ENCODE peak calls at places on chromosomes 6 and 20, in six cellular contexts. One of them, this sample, is unnamed.
A peak's percentile ranks its signal among the peaks of the same experiment; 100 is the strongest.

GRCh38 chr20:1835126-1835525 is 60.1 kb upstream of the SIRPA start:
- DNase-seq in K562: no peak
- DNase-seq in HepG2: no peak
- DNase-seq in A549: no peak
- DNase-seq in endothelial cell of umbilical vein: no peak
- DNase-seq in GM12878: no peak
- DNase-seq in this sample: no peak

GRCh38 chr20:25325073-25325472 is 65.6 kb downstream of the ABHD12 start:
- DNase-seq in HepG2: no peak
- DNase-seq in K562: no peak
- DNase-seq in endothelial cell of umbilical vein: no peak
- DNase-seq in A549: no peak
- DNase-seq in GM12878: no peak
- DNase-seq in this sample: no peak

GRCh38 chr6:13668291-13668928 is 43.2 kb downstream of the RANBP9 start:
- DNase-seq in endothelial cell of umbilical vein: no peak
- DNase-seq in A549: no peak
- DNase-seq in HepG2: no peak
- DNase-seq in GM12878: peak; percentile 49
- DNase-seq in K562: peak; percentile 40
- DNase-seq in this sample: peak; percentile 30

GRCh38 chr20:41423026-41423425 is 56.4 kb upstream of the EMILIN3 start:
- DNase-seq in K562: no peak
- DNase-seq in A549: no peak
- DNase-seq in endothelial cell of umbilical vein: no peak
- DNase-seq in HepG2: no peak
- DNase-seq in GM12878: no peak
- DNase-seq in this sample: no peak

GRCh38 chr6:27650620-27651370 is 177.9 kb upstream of the ZNF184 start:
- DNase-seq in GM12878: no peak
- DNase-seq in A549: no peak
- DNase-seq in endothelial cell of umbilical vein: peak; percentile 22
- DNase-seq in K562: peak; percentile 76
- DNase-seq in HepG2: peak; percentile 81
- DNase-seq in this sample: peak; percentile 73

GRCh38 chr6:34317882-34318491 is 69.2 kb upstream of the SMIM29 start:
- DNase-seq in A549: no peak
- DNase-seq in K562: no peak
- DNase-seq in GM12878: no peak
- DNase-seq in HepG2: no peak
- DNase-seq in endothelial cell of umbilical vein: no peak
- DNase-seq in this sample: no peak

GRCh38 chr6:113762611-113763010 is 94.5 kb upstream of the MARCKS start:
- DNase-seq in endothelial cell of umbilical vein: no peak
- DNase-seq in GM12878: no peak
- DNase-seq in HepG2: no peak
- DNase-seq in A549: no peak
- DNase-seq in K562: no peak
- DNase-seq in this sample: no peak

GRCh38 chr6:161549977-161550655 is 276.3 kb upstream of the AGPAT4 start:
- DNase-seq in HepG2: peak; percentile 30
- DNase-seq in GM12878: no peak
- DNase-seq in endothelial cell of umbilical vein: no peak
- DNase-seq in A549: peak; percentile 36
- DNase-seq in K562: peak; percentile 15
- DNase-seq in this sample: peak; percentile 19

GRCh38 chr20:23235173-23236027 is 115.2 kb upstream of the NXT1 start:
- DNase-seq in HepG2: peak; percentile 50
- DNase-seq in GM12878: no peak
- DNase-seq in K562: peak; percentile 61
- DNase-seq in A549: peak; percentile 47
- DNase-seq in endothelial cell of umbilical vein: peak; percentile 72
- DNase-seq in this sample: peak; percentile 86

GRCh38 chr20:4220756-4221155 is 205.4 kb upstream of the RNF24 start:
- DNase-seq in A549: no peak
- DNase-seq in endothelial cell of umbilical vein: no peak
- DNase-seq in K562: no peak
- DNase-seq in GM12878: no peak
- DNase-seq in HepG2: no peak
- DNase-seq in this sample: no peak

GRCh38 chr20:47950103-47950502 is 164.8 kb upstream of the SULF2 start:
- DNase-seq in endothelial cell of umbilical vein: peak; percentile 77
- DNase-seq in K562: no peak
- DNase-seq in HepG2: no peak
- DNase-seq in GM12878: no peak
- DNase-seq in A549: no peak
- DNase-seq in this sample: no peak

GRCh38 chr6:169190144-169190584 is 63.5 kb downstream of the THBS2 start:
- DNase-seq in HepG2: no peak
- DNase-seq in K562: no peak
- DNase-seq in A549: no peak
- DNase-seq in endothelial cell of umbilical vein: no peak
- DNase-seq in GM12878: no peak
- DNase-seq in this sample: no peak

GRCh38 chr20:42352096-42352495 is 733.9 kb upstream of the CHD6 start:
- DNase-seq in endothelial cell of umbilical vein: no peak
- DNase-seq in HepG2: no peak
- DNase-seq in K562: no peak
- DNase-seq in A549: no peak
- DNase-seq in GM12878: no peak
- DNase-seq in this sample: no peak

GRCh38 chr6:15504040-15504491 is 158.8 kb downstream of the DTNBP1 start:
- DNase-seq in GM12878: no peak
- DNase-seq in HepG2: no peak
- DNase-seq in A549: no peak
- DNase-seq in endothelial cell of umbilical vein: no peak
- DNase-seq in K562: no peak
- DNase-seq in this sample: no peak

GRCh38 chr6:49336514-49337131 is 126.4 kb downstream of the MMUT start:
- DNase-seq in GM12878: no peak
- DNase-seq in K562: no peak
- DNase-seq in endothelial cell of umbilical vein: peak; percentile 92
- DNase-seq in A549: no peak
- DNase-seq in HepG2: no peak
- DNase-seq in this sample: peak; percentile 73

GRCh38 chr6:45930419-45931059 is 85.1 kb downstream of the CLIC5 start:
- DNase-seq in HepG2: peak; percentile 47
- DNase-seq in GM12878: no peak
- DNase-seq in A549: peak; percentile 62
- DNase-seq in endothelial cell of umbilical vein: peak; percentile 67
- DNase-seq in K562: peak; percentile 80
- DNase-seq in this sample: peak; percentile 63

GRCh38 chr6:149566372-149567193 is at the start of gene GINM1:
- DNase-seq in K562: peak; percentile 52
- DNase-seq in endothelial cell of umbilical vein: peak; percentile 68
- DNase-seq in A549: peak; percentile 43
- DNase-seq in GM12878: no peak
- DNase-seq in HepG2: peak; percentile 44
- DNase-seq in this sample: peak; percentile 74

GRCh38 chr20:41018153-41018552 is 10.5 kb upstream of the TOP1 start:
- DNase-seq in HepG2: no peak
- DNase-seq in GM12878: no peak
- DNase-seq in K562: no peak
- DNase-seq in endothelial cell of umbilical vein: no peak
- DNase-seq in A549: no peak
- DNase-seq in this sample: no peak

GRCh38 chr6:138795809-138796469 is at the start of gene ECT2L:
- DNase-seq in A549: no peak
- DNase-seq in K562: no peak
- DNase-seq in HepG2: no peak
- DNase-seq in endothelial cell of umbilical vein: peak; percentile 35
- DNase-seq in GM12878: no peak
- DNase-seq in this sample: no peak

GRCh38 chr6:158160932-158161539 is 7.0 kb downstream of the SERAC1 start:
- DNase-seq in endothelial cell of umbilical vein: no peak
- DNase-seq in A549: no peak
- DNase-seq in HepG2: no peak
- DNase-seq in GM12878: no peak
- DNase-seq in K562: no peak
- DNase-seq in this sample: no peak

GRCh38 chr20:31972481-31973386 is 4.8 kb downstream of the XKR7 start:
- DNase-seq in endothelial cell of umbilical vein: no peak
- DNase-seq in K562: no peak
- DNase-seq in A549: no peak
- DNase-seq in HepG2: no peak
- DNase-seq in GM12878: no peak
- DNase-seq in this sample: no peak

GRCh38 chr6:132742495-132742894 is 15.2 kb downstream of the VNN2 start:
- DNase-seq in GM12878: no peak
- DNase-seq in A549: no peak
- DNase-seq in endothelial cell of umbilical vein: no peak
- DNase-seq in HepG2: no peak
- DNase-seq in K562: no peak
- DNase-seq in this sample: peak; percentile 39

GRCh38 chr20:35342154-35342769 is 50.0 kb upstream of the FAM83C start:
- DNase-seq in HepG2: no peak
- DNase-seq in A549: no peak
- DNase-seq in endothelial cell of umbilical vein: peak; percentile 30
- DNase-seq in GM12878: no peak
- DNase-seq in K562: no peak
- DNase-seq in this sample: peak; percentile 19

GRCh38 chr6:89132087-89132486 is 13.8 kb upstream of the PM20D2 start:
- DNase-seq in A549: no peak
- DNase-seq in endothelial cell of umbilical vein: no peak
- DNase-seq in HepG2: no peak
- DNase-seq in GM12878: no peak
- DNase-seq in K562: no peak
- DNase-seq in this sample: no peak

GRCh38 chr6:160510199-160510598 is 153.9 kb downstream of the LPA start:
- DNase-seq in endothelial cell of umbilical vein: no peak
- DNase-seq in K562: peak; percentile 40
- DNase-seq in GM12878: no peak
- DNase-seq in HepG2: no peak
- DNase-seq in A549: no peak
- DNase-seq in this sample: no peak
- TF ChIP-seq POLR2A in endothelial cell of umbilical vein: no peak
- TF ChIP-seq POLR2A in K562: no peak
- TF ChIP-seq POLR2A in GM12878: no peak
- TF ChIP-seq POLR2A in HepG2: no peak
- TF ChIP-seq POLR2A in A549: no peak
- TF ChIP-seq POLR2A in this sample: no peak

GRCh38 chr6:2865270-2866182 is 23.9 kb upstream of the SERPINB1 start:
- DNase-seq in A549: no peak
- DNase-seq in endothelial cell of umbilical vein: peak; percentile 86
- DNase-seq in K562: no peak
- DNase-seq in GM12878: no peak
- DNase-seq in HepG2: peak; percentile 71
- DNase-seq in this sample: no peak
- TF ChIP-seq MYC in A549: no peak
- TF ChIP-seq MYC in endothelial cell of umbilical vein: no peak
- TF ChIP-seq MYC in K562: no peak
- TF ChIP-seq MYC in GM12878: no peak
- TF ChIP-seq MYC in HepG2: no peak
- TF ChIP-seq MYC in this sample: no peak

GRCh38 chr6:25006565-25007001 is 70.8 kb upstream of the RIPOR2 start:
- DNase-seq in GM12878: no peak
- DNase-seq in endothelial cell of umbilical vein: peak; percentile 68
- DNase-seq in HepG2: no peak
- DNase-seq in A549: no peak
- DNase-seq in K562: no peak
- DNase-seq in this sample: peak; percentile 79
- TF ChIP-seq POLR2A in GM12878: no peak
- TF ChIP-seq POLR2A in endothelial cell of umbilical vein: no peak
- TF ChIP-seq POLR2A in HepG2: no peak
- TF ChIP-seq POLR2A in A549: no peak
- TF ChIP-seq POLR2A in K562: no peak
- TF ChIP-seq POLR2A in this sample: no peak

GRCh38 chr6:53544500-53545308 is at the start of gene GCLC:
- DNase-seq in HepG2: peak; percentile 92
- DNase-seq in K562: peak; percentile 89
- DNase-seq in endothelial cell of umbilical vein: peak; percentile 97
- DNase-seq in A549: peak; percentile 78
- DNase-seq in GM12878: peak; percentile 74
- DNase-seq in this sample: peak; percentile 98
- TF ChIP-seq MYC in HepG2: peak; percentile 89
- TF ChIP-seq MYC in K562: peak; percentile 63
- TF ChIP-seq MYC in endothelial cell of umbilical vein: peak; percentile 25
- TF ChIP-seq MYC in A549: peak; percentile 46
- TF ChIP-seq MYC in GM12878: peak; percentile 78
- TF ChIP-seq MYC in this sample: peak; percentile 89

GRCh38 chr6:42783177-42783875 is 1.5 kb downstream of the BICRAL start:
- DNase-seq in endothelial cell of umbilical vein: peak; percentile 54
- DNase-seq in HepG2: peak; percentile 56
- DNase-seq in A549: peak; percentile 50
- DNase-seq in GM12878: no peak
- DNase-seq in K562: peak; percentile 82
- DNase-seq in this sample: peak; percentile 77
- TF ChIP-seq POLR2A in endothelial cell of umbilical vein: peak; percentile 65
- TF ChIP-seq POLR2A in HepG2: peak; percentile 59
- TF ChIP-seq POLR2A in A549: peak; percentile 23
- TF ChIP-seq POLR2A in GM12878: peak; percentile 89
- TF ChIP-seq POLR2A in K562: peak; percentile 81
- TF ChIP-seq POLR2A in this sample: no peak

GRCh38 chr6:86942761-86943526 is 5.6 kb downstream of the HTR1E start:
- DNase-seq in K562: no peak
- DNase-seq in HepG2: no peak
- DNase-seq in A549: no peak
- DNase-seq in GM12878: no peak
- DNase-seq in endothelial cell of umbilical vein: no peak
- DNase-seq in this sample: no peak

GRCh38 chr6:86936834-86937218 is 502 bp upstream of the HTR1E start:
- DNase-seq in GM12878: no peak
- DNase-seq in K562: no peak
- DNase-seq in endothelial cell of umbilical vein: no peak
- DNase-seq in A549: no peak
- DNase-seq in HepG2: no peak
- DNase-seq in this sample: no peak

GRCh38 chr6:86938814-86939213 is 1.5 kb downstream of the HTR1E start:
- DNase-seq in GM12878: no peak
- DNase-seq in A549: no peak
- DNase-seq in HepG2: no peak
- DNase-seq in endothelial cell of umbilical vein: no peak
- DNase-seq in K562: no peak
- DNase-seq in this sample: no peak

GRCh38 chr6:86934365-86934764 is 3.0 kb upstream of the HTR1E start:
- DNase-seq in K562: no peak
- DNase-seq in endothelial cell of umbilical vein: no peak
- DNase-seq in GM12878: no peak
- DNase-seq in A549: no peak
- DNase-seq in HepG2: no peak
- DNase-seq in this sample: no peak

GRCh38 chr6:86937219-86938079 is at the start of gene HTR1E:
- DNase-seq in endothelial cell of umbilical vein: peak; percentile 36
- DNase-seq in A549: peak; percentile 15
- DNase-seq in GM12878: no peak
- DNase-seq in HepG2: peak; percentile 42
- DNase-seq in K562: peak; percentile 51
- DNase-seq in this sample: peak; percentile 59
- TF ChIP-seq MYC in endothelial cell of umbilical vein: no peak
- TF ChIP-seq MYC in A549: no peak
- TF ChIP-seq MYC in GM12878: no peak
- TF ChIP-seq MYC in HepG2: no peak
- TF ChIP-seq MYC in K562: no peak
- TF ChIP-seq MYC in this sample: no peak